ENCODE peak calls at places on chromosomes 6 and 20, in six cellular contexts. J is H1, I is IMR-90, O is neuronal stem cell, V is mesenchymal stem cell, Q is H9. B is an unnamed sample.

GRCh38 chr6:42420741-42421140 is 31.0 kb downstream of the TRERF1 start:
- DNase-seq in J (no peak), I (no peak), O (no peak), V (no peak), Q (no peak), B (no peak)

GRCh38 chr20:41462372-41463161 is 95.9 kb upstream of the EMILIN3 start:
- DNase-seq in J (no peak), I (no peak), O (no peak), V (no peak), Q (no peak), B (no peak)

GRCh38 chr6:52335576-52335975 is 26.4 kb upstream of the PAQR8 start:
- DNase-seq in J (no peak), I (no peak), O (no peak), V (no peak), Q (no peak), B (no peak)

GRCh38 chr6:132812255-132812732 is 2.1 kb upstream of the RPS12 start:
- DNase-seq in J (no peak), I (peak; percentile 66), O (no peak), V (peak; percentile 44), Q (no peak), B (no peak)

GRCh38 chr20:39571171-39571570 is 609.0 kb downstream of the DHX35 start:
- DNase-seq in J (no peak), I (no peak), O (no peak), V (no peak), Q (no peak), B (peak; percentile 76)

GRCh38 chr6:12613819-12614218 is 102.7 kb upstream of the PHACTR1 start:
- DNase-seq in J (no peak), I (no peak), O (no peak), V (no peak), Q (no peak), B (no peak)

GRCh38 chr6:134663356-134663755 is 286.5 kb downstream of the ALDH8A1 start:
- DNase-seq in J (no peak), I (no peak), O (no peak), V (no peak), Q (no peak), B (no peak)

GRCh38 chr6:22928775-22929174 is 359.4 kb downstream of the HDGFL1 start:
- DNase-seq in J (no peak), I (no peak), O (no peak), V (no peak), Q (no peak), B (peak; percentile 32)

GRCh38 chr6:96104910-96105309 is 89.1 kb downstream of the FUT9 start:
- DNase-seq in J (no peak), I (no peak), O (no peak), V (no peak), Q (no peak), B (no peak)

GRCh38 chr6:159505140-159505922 is 187.7 kb downstream of the SOD2 start:
- DNase-seq in J (no peak), I (no peak), O (no peak), V (no peak), Q (no peak), B (peak; percentile 14)

GRCh38 chr6:169841907-169842606 is 90.6 kb downstream of the ERMARD start:
- DNase-seq in J (peak; percentile 29), I (no peak), O (no peak), V (no peak), Q (peak; percentile 4), B (no peak)

GRCh38 chr20:52493177-52493711 is 301.7 kb upstream of the ZFP64 start:
- DNase-seq in J (no peak), I (peak; percentile 36), O (no peak), V (peak; percentile 87), Q (no peak), B (no peak)

GRCh38 chr6:88220493-88220892 is 54.3 kb upstream of the CNR1 start:
- DNase-seq in J (no peak), I (no peak), O (no peak), V (peak; percentile 2), Q (no peak), B (peak; percentile 39)

GRCh38 chr6:10633216-10633615 is 61.2 kb downstream of the C6orf52 start:
- DNase-seq in J (no peak), I (peak; percentile 75), O (no peak), V (peak; percentile 59), Q (no peak), B (peak; percentile 63)

GRCh38 chr6:134288538-134289203 is 29.2 kb downstream of the SGK1 start:
- DNase-seq in J (no peak), I (peak; percentile 94), O (no peak), V (peak; percentile 89), Q (no peak), B (no peak)

GRCh38 chr6:10203651-10204050 is 211.2 kb downstream of the TFAP2A start:
- DNase-seq in J (no peak), I (no peak), O (no peak), V (no peak), Q (no peak), B (no peak)

GRCh38 chr6:156944412-156944811 is 167.2 kb downstream of the ARID1B start:
- DNase-seq in J (no peak), I (no peak), O (no peak), V (no peak), Q (no peak), B (no peak)

GRCh38 chr20:11912664-11913415 is 4.9 kb upstream of the BTBD3 start:
- DNase-seq in J (no peak), I (no peak), O (no peak), V (no peak), Q (no peak), B (no peak)

GRCh38 chr20:43977962-43978361 is 63.3 kb downstream of the TOX2 start:
- DNase-seq in J (no peak), I (no peak), O (no peak), V (no peak), Q (no peak), B (peak; percentile 97)

GRCh38 chr6:106692823-106693216 is 63.4 kb downstream of the QRSL1 start:
- DNase-seq in J (no peak), I (no peak), O (no peak), V (no peak), Q (no peak), B (no peak)

GRCh38 chr20:32527447-32528055 is 57.6 kb downstream of the NOL4L start:
- DNase-seq in J (no peak), I (no peak), O (no peak), V (no peak), Q (no peak), B (no peak)

GRCh38 chr6:87742106-87742505 is 40.1 kb upstream of the AKIRIN2 start:
- DNase-seq in J (no peak), I (no peak), O (no peak), V (peak; percentile 42), Q (no peak), B (no peak)

GRCh38 chr20:57695012-57695411 is 14.8 kb downstream of the PMEPA1 start:
- DNase-seq in J (no peak), I (no peak), O (no peak), V (no peak), Q (no peak), B (no peak)
- H3K4me1 ChIP-seq in J (peaks cover 13% of the 10 kb centered on the region), I (peaks cover 17% of the 10 kb centered on the region), O (no peaks in the 10 kb centered on the region), V (peaks cover 47% of the 10 kb centered on the region), Q (peaks cover 2% of the 10 kb centered on the region), B (peaks cover 12% of the 10 kb centered on the region)

GRCh38 chr20:3819413-3820047 is 817 bp upstream of the AP5S1 start:
- DNase-seq in J (peak; percentile 49), I (no peak), O (no peak), V (no peak), Q (no peak), B (no peak)
- H2AK5ac ChIP-seq in J (no peak overlapping the region), I (peak overlapping the region; percentile 78), O (peak overlapping the region; percentile 67), V (peak overlapping the region; percentile 3), Q (no peak overlapping the region), B (peak overlapping the region; percentile 69)

GRCh38 chr6:27439371-27439770 is 33.5 kb downstream of the ZNF184 start:
- DNase-seq in J (no peak), I (no peak), O (no peak), V (no peak), Q (no peak), B (no peak)
- H2BK15ac ChIP-seq in J (no peak overlapping the region), I (no peak overlapping the region), O (no peak overlapping the region), V (no peak overlapping the region), Q (no peak overlapping the region), B (no peak overlapping the region)

GRCh38 chr6:147438758-147439528 is 69.5 kb upstream of the SAMD5 start:
- DNase-seq in J (peak; percentile 52), I (no peak), O (peak; percentile 24), V (no peak), Q (peak; percentile 84), B (peak; percentile 88)
- H3K4me1 ChIP-seq in J (peaks cover 22% of the 10 kb centered on the region), I (no peaks in the 10 kb centered on the region), O (no peaks in the 10 kb centered on the region), V (no peaks in the 10 kb centered on the region), Q (peaks cover 5% of the 10 kb centered on the region), B (peaks cover 2% of the 10 kb centered on the region)

DNA sequence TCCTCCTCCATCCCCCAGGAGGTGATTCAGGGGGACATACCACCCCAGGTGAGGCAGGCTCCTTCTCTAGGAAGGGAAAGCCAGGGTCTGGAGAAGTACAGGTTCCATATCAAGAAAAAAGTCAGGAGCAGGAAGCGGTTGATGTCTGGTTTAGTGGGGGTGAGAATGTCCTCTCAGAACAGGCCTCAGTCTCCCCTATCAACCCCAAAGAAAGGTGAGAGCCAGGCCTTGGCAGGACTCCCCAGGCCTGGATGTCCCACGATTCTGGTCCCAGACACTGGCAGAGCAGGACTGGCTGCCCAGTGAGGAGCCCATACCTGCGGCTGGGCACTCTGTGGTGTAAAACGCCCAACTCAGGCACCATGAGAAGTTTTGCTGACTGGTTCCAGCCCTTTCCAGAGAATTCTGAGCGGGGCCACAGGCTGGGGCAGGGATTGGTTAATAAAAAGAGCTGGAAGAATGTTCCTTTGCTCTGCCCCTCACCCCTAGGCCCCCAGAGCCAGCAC is 13.3 kb downstream of the SLC13A3 start:
- DNase-seq in J (no peak), I (no peak), O (no peak), V (no peak), Q (no peak), B (no peak)
- H2AK5ac ChIP-seq in J (no peak overlapping the region), I (no peak overlapping the region), O (no peak overlapping the region), V (no peak overlapping the region), Q (no peak overlapping the region), B (no peak overlapping the region)